ENCODE peak calls at places on chromosomes 16 and 17, in five cellular contexts. D is endodermal cell, P is brain microvascular endothelial cell, K is thoracic aorta, Q is HL-60. J is an unnamed sample.

GRCh38 chr16:86019446-86020047 is 120.6 kb downstream of the IRF8 start:
- DNase-seq in D (peak), P (no peak), K (no peak), Q (no peak), J (no peak)

GRCh38 chr16:68284847-68285246 is 20.5 kb downstream of the SLC7A6 start:
- DNase-seq in D (no peak), P (no peak), K (no peak), Q (peak), J (no peak)

GRCh38 chr16:3171855-3172593 is 16.0 kb upstream of the OR1F1 start:
- DNase-seq in D (peak), P (peak), K (no peak), Q (no peak), J (no peak)

GRCh38 chr17:82848022-82848592 is 8.3 kb upstream of the ZNF750 start:
- DNase-seq in D (no peak), P (peak), K (no peak), Q (no peak), J (peak)

GRCh38 chr17:63842173-63842539 is 329 bp downstream of the SMARCD2 start:
- DNase-seq in D (no peak), P (no peak), K (no peak), Q (peak), J (no peak)

GRCh38 chr16:84647830-84648594 is at the start of gene KLHL36:
- DNase-seq in D (peak), P (no peak), K (no peak), Q (peak), J (peak)

GRCh38 chr16:2388139-2388874 is 40.9 kb upstream of the CCNF start:
- DNase-seq in D (no peak), P (no peak), K (no peak), Q (no peak), J (no peak)

GRCh38 chr16:11129378-11129781 is 126.6 kb downstream of the SOCS1 start:
- DNase-seq in D (no peak), P (no peak), K (no peak), Q (peak), J (no peak)

GRCh38 chr17:49365667-49366066 is 3.6 kb upstream of the ZNF652 start:
- DNase-seq in D (peak), P (no peak), K (no peak), Q (peak), J (no peak)

GRCh38 chr16:11625769-11626168 is 39.0 kb upstream of the LITAF start:
- DNase-seq in D (no peak), P (no peak), K (no peak), Q (no peak), J (no peak)

GRCh38 chr16:4376126-4376819 is 4.6 kb downstream of the VASN start:
- DNase-seq in D (no peak), P (peak), K (peak), Q (no peak), J (peak)

GRCh38 chr16:4373909-4374742 is 2.5 kb downstream of the VASN start:
- DNase-seq in D (peak), P (peak), K (peak), Q (no peak), J (peak)

GRCh38 chr16:4376820-4377572 is 5.3 kb downstream of the VASN start:
- DNase-seq in D (peak), P (no peak), K (no peak), Q (no peak), J (no peak)

GRCh38 chr16:4377573-4378146 is 6.0 kb downstream of the VASN start:
- DNase-seq in D (peak), P (no peak), K (no peak), Q (no peak), J (no peak)

DNA sequence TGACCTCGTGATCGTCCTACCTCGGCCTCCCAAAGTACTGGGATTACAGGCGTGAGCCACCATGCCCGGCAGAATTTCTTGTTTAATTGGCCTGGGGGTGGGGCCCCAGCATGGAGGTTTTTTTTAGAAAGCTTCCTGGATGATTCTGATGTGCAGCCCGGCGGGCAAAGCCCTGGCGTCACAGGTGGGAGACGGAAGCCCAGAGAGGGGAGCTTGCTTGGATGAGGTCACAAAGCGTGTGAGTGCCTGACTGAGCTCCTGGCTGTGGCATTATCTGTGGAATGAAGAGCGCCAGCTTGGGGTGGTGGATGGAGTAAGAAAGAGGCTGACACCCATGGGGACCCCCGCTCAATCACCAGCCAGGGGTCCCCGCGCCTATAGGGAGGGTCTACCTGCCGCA is 4.1 kb downstream of the VASN start:
- DNase-seq in D (peak), P (no peak), K (no peak), Q (no peak), J (no peak)
- H3K27ac ChIP-seq in D (no peak), P (peak), K (peak), Q (no peak), J (peak)

GRCh38 chr17:29590979-29591736 is 1.7 kb upstream of the GIT1 start:
- DNase-seq in D (no peak), P (no peak), K (no peak), Q (peak), J (no peak)
- H3K27ac ChIP-seq in D (peak), P (peak), K (peak), Q (no peak), J (peak)

DNA sequence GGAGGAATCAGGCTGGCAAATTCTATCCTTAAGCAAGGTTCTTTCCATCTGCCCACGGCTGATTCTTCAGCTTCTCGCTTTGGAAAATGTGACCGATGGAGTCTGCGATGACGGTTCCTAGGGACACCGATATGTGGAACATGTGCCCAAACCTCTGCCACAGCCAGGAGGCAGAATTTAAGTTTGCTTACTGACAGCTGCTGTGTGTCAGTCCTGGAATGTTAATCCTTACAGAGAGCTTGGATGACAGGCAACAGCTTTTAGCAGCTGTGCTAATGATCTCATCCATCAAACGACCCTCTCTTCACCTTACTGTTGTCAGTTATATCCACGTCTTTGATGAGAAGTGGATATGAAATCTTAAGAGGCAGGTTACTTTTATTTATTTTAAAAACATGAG is 11.4 kb upstream of the MYH13 start:
- DNase-seq in D (peak), P (no peak), K (no peak), Q (no peak), J (no peak)
- H3K27ac ChIP-seq in D (no peak), P (no peak), K (no peak), Q (no peak), J (no peak)

GRCh38 chr17:40309031-40309937 is at the start of gene RARA:
- DNase-seq in D (peak), P (no peak), K (no peak), Q (peak), J (peak)
- H3K27ac ChIP-seq in D (no peak), P (no peak), K (peak), Q (peak), J (peak)